ENCODE peak calls at places on chromosome 16, in seven cellular contexts. O is smooth muscle cell of the brain vasculature, U is A172, E is skeletal muscle cell, W is ureter, P is NCI-H526 treated with DMSO at 0.1 percent for 48 hours, N is heart right ventricle. J is an unnamed sample.

GRCh38 chr16:12788758-12789157 is 14.9 kb downstream of the CPPED1 start:
- DNase-seq in U (no peak), O (no peak), W (no peak), N (no peak), P (no peak), E (no peak), J (no peak)

GRCh38 chr16:75702247-75702646 is 986 bp upstream of the DUXB start:
- DNase-seq in U (no peak), O (no peak), E (no peak), P (no peak), N (no peak), W (no peak), J (no peak)

GRCh38 chr16:85374571-85374872 is 238.6 kb upstream of the GSE1 start:
- DNase-seq in W (no peak), N (no peak), E (no peak), P (no peak), O (no peak), U (no peak), J (no peak)

GRCh38 chr16:1781758-1782407 is 488 bp downstream of the SPSB3 start:
- DNase-seq in W (no peak), U (peak), O (no peak), P (no peak), E (no peak), N (peak), J (peak)

GRCh38 chr16:77618011-77618410 is 104.3 kb upstream of the NUDT7 start:
- DNase-seq in P (no peak), O (no peak), U (peak), W (no peak), N (no peak), E (no peak), J (no peak)

GRCh38 chr16:50692999-50693781 is at the start of gene NOD2:
- DNase-seq in U (no peak), N (no peak), P (no peak), W (no peak), O (no peak), E (no peak), J (no peak)

GRCh38 chr16:88331989-88332920 is 50.5 kb upstream of the ZNF469 start:
- DNase-seq in O (peak), U (peak), E (peak), P (no peak), W (peak), N (no peak), J (no peak)

GRCh38 chr16:68289621-68290329 is 21.0 kb downstream of the SLC7A6OS start:
- DNase-seq in P (no peak), E (no peak), N (no peak), O (no peak), W (no peak), U (peak), J (peak)

GRCh38 chr16:2514333-2515179 is 804 bp downstream of the ATP6V0C start:
- DNase-seq in O (no peak), P (no peak), N (no peak), E (no peak), W (no peak), U (no peak), J (peak)

GRCh38 chr16:31472559-31473203 is 729 bp downstream of the TGFB1I1 start:
- DNase-seq in N (peak), O (peak), U (peak), E (peak), W (peak), P (no peak), J (no peak)

GRCh38 chr16:72740346-72740745 is 307.6 kb downstream of the ZFHX3 start:
- DNase-seq in W (no peak), P (no peak), U (no peak), N (no peak), O (no peak), E (no peak), J (no peak)

GRCh38 chr16:22336581-22336980 is 37.8 kb downstream of the CDR2 start:
- DNase-seq in U (no peak), O (no peak), W (no peak), P (no peak), N (no peak), E (no peak), J (no peak)

GRCh38 chr16:84550096-84550495 is 45.6 kb upstream of the MEAK7 start:
- DNase-seq in P (no peak), W (no peak), O (no peak), N (no peak), U (no peak), E (no peak), J (no peak)

GRCh38 chr16:65032397-65032796 is 89.5 kb downstream of the CDH11 start:
- DNase-seq in P (no peak), W (no peak), N (no peak), O (no peak), E (peak), U (no peak), J (no peak)

GRCh38 chr16:1947369-1947670 is 4.3 kb upstream of the MSRB1 start:
- DNase-seq in E (no peak), P (no peak), U (no peak), N (no peak), O (no peak), W (no peak), J (no peak)